ENCODE peak calls at places on chromosome 1, in nine cellular contexts. One of them, this sample, is unnamed.

GRCh38 chr1:241635556-241636179 is 4.5 kb downstream of the CHML start:
- DNase-seq in IMR-90: no peak
- DNase-seq in K562: no peak
- DNase-seq in A549: no peak
- DNase-seq in breast epithelium: no peak
- DNase-seq in ovary: no peak
- DNase-seq in spleen: no peak
- DNase-seq in prostate gland: no peak
- DNase-seq in gastrocnemius medialis: no peak
- DNase-seq in this sample: no peak

GRCh38 chr1:185934476-185935189 is 200.4 kb downstream of the HMCN1 start:
- DNase-seq in spleen: no peak
- DNase-seq in A549: peak; percentile 18
- DNase-seq in gastrocnemius medialis: no peak
- DNase-seq in breast epithelium: no peak
- DNase-seq in K562: no peak
- DNase-seq in prostate gland: no peak
- DNase-seq in IMR-90: peak; percentile 79
- DNase-seq in ovary: no peak
- DNase-seq in this sample: no peak

GRCh38 chr1:56414728-56415224 is 164.6 kb downstream of the PLPP3 start:
- DNase-seq in breast epithelium: no peak
- DNase-seq in gastrocnemius medialis: no peak
- DNase-seq in prostate gland: peak; percentile 67
- DNase-seq in K562: no peak
- DNase-seq in A549: peak; percentile 80
- DNase-seq in ovary: no peak
- DNase-seq in IMR-90: no peak
- DNase-seq in spleen: no peak
- DNase-seq in this sample: no peak

GRCh38 chr1:34684246-34684645 is 70.6 kb upstream of the GJB5 start:
- DNase-seq in K562: no peak
- DNase-seq in spleen: no peak
- DNase-seq in prostate gland: no peak
- DNase-seq in A549: no peak
- DNase-seq in gastrocnemius medialis: no peak
- DNase-seq in breast epithelium: no peak
- DNase-seq in IMR-90: no peak
- DNase-seq in ovary: no peak
- DNase-seq in this sample: no peak

GRCh38 chr1:242623118-242623517 is 98.6 kb upstream of the PLD5 start:
- DNase-seq in ovary: no peak
- DNase-seq in IMR-90: no peak
- DNase-seq in gastrocnemius medialis: no peak
- DNase-seq in prostate gland: no peak
- DNase-seq in A549: no peak
- DNase-seq in breast epithelium: peak; percentile 34
- DNase-seq in K562: no peak
- DNase-seq in spleen: no peak
- DNase-seq in this sample: no peak

GRCh38 chr1:204711947-204712701 is 26.6 kb upstream of the LRRN2 start:
- DNase-seq in IMR-90: no peak
- DNase-seq in spleen: no peak
- DNase-seq in prostate gland: no peak
- DNase-seq in K562: peak; percentile 47
- DNase-seq in ovary: no peak
- DNase-seq in A549: no peak
- DNase-seq in breast epithelium: no peak
- DNase-seq in gastrocnemius medialis: peak; percentile 11
- DNase-seq in this sample: no peak

GRCh38 chr1:89724369-89725015 is 91.6 kb downstream of the LRRC8C start:
- DNase-seq in breast epithelium: no peak
- DNase-seq in gastrocnemius medialis: no peak
- DNase-seq in IMR-90: peak; percentile 59
- DNase-seq in ovary: no peak
- DNase-seq in spleen: peak; percentile 72
- DNase-seq in A549: no peak
- DNase-seq in K562: peak; percentile 33
- DNase-seq in prostate gland: no peak
- DNase-seq in this sample: no peak

GRCh38 chr1:208437416-208437815 is 193.2 kb upstream of the PLXNA2 start:
- DNase-seq in A549: no peak
- DNase-seq in ovary: no peak
- DNase-seq in breast epithelium: no peak
- DNase-seq in IMR-90: peak; percentile 6
- DNase-seq in prostate gland: no peak
- DNase-seq in spleen: no peak
- DNase-seq in gastrocnemius medialis: no peak
- DNase-seq in K562: no peak
- DNase-seq in this sample: no peak

GRCh38 chr1:205652984-205653383 is 21.2 kb upstream of the ELK4 start:
- DNase-seq in gastrocnemius medialis: no peak
- DNase-seq in prostate gland: no peak
- DNase-seq in IMR-90: peak; percentile 65
- DNase-seq in ovary: no peak
- DNase-seq in spleen: no peak
- DNase-seq in breast epithelium: no peak
- DNase-seq in K562: no peak
- DNase-seq in A549: no peak
- DNase-seq in this sample: no peak

GRCh38 chr1:27138368-27138767 is 16.6 kb downstream of the SLC9A1 start:
- DNase-seq in spleen: no peak
- DNase-seq in K562: no peak
- DNase-seq in IMR-90: no peak
- DNase-seq in ovary: no peak
- DNase-seq in prostate gland: no peak
- DNase-seq in gastrocnemius medialis: no peak
- DNase-seq in breast epithelium: no peak
- DNase-seq in A549: no peak
- DNase-seq in this sample: no peak

GRCh38 chr1:27138927-27139326 is 16.0 kb downstream of the SLC9A1 start:
- DNase-seq in gastrocnemius medialis: no peak
- DNase-seq in ovary: no peak
- DNase-seq in K562: no peak
- DNase-seq in prostate gland: no peak
- DNase-seq in spleen: no peak
- DNase-seq in A549: no peak
- DNase-seq in IMR-90: no peak
- DNase-seq in breast epithelium: no peak
- DNase-seq in this sample: no peak

GRCh38 chr1:27137544-27138075 is 17.3 kb downstream of the SLC9A1 start:
- DNase-seq in K562: peak; percentile 81
- DNase-seq in gastrocnemius medialis: peak; percentile 32
- DNase-seq in prostate gland: no peak
- DNase-seq in spleen: peak; percentile 88
- DNase-seq in breast epithelium: peak; percentile 68
- DNase-seq in ovary: no peak
- DNase-seq in IMR-90: no peak
- DNase-seq in A549: no peak
- DNase-seq in this sample: no peak

GRCh38 chr1:27141266-27142003 is 13.5 kb downstream of the SLC9A1 start:
- DNase-seq in IMR-90: no peak
- DNase-seq in gastrocnemius medialis: peak; percentile 90
- DNase-seq in K562: no peak
- DNase-seq in prostate gland: peak; percentile 93
- DNase-seq in breast epithelium: peak; percentile 92
- DNase-seq in spleen: no peak
- DNase-seq in ovary: no peak
- DNase-seq in A549: no peak
- DNase-seq in this sample: no peak

GRCh38 chr1:27139980-27140379 is 14.9 kb downstream of the SLC9A1 start:
- DNase-seq in prostate gland: no peak
- DNase-seq in ovary: no peak
- DNase-seq in breast epithelium: no peak
- DNase-seq in A549: no peak
- DNase-seq in IMR-90: no peak
- DNase-seq in K562: no peak
- DNase-seq in spleen: no peak
- DNase-seq in gastrocnemius medialis: no peak
- DNase-seq in this sample: no peak
- H3K27ac ChIP-seq in prostate gland: no peak overlapping the region
- H3K27ac ChIP-seq in ovary: no peak overlapping the region
- H3K27ac ChIP-seq in breast epithelium: peak overlapping the region; percentile 77
- H3K27ac ChIP-seq in A549: no peak overlapping the region
- H3K27ac ChIP-seq in IMR-90: no peak overlapping the region
- H3K27ac ChIP-seq in K562: no peak overlapping the region
- H3K27ac ChIP-seq in spleen: no peak overlapping the region
- H3K27ac ChIP-seq in gastrocnemius medialis: peak overlapping the region; percentile 74
- H3K27ac ChIP-seq in this sample: no peak overlapping the region

GRCh38 chr1:159786465-159786864 is 5.7 kb downstream of the DUSP23 start:
- DNase-seq in breast epithelium: no peak
- DNase-seq in IMR-90: no peak
- DNase-seq in ovary: no peak
- DNase-seq in spleen: no peak
- DNase-seq in gastrocnemius medialis: no peak
- DNase-seq in prostate gland: no peak
- DNase-seq in A549: no peak
- DNase-seq in K562: no peak
- DNase-seq in this sample: no peak
- TF ChIP-seq POLR2A in breast epithelium: no peak
- TF ChIP-seq POLR2A in IMR-90: no peak
- TF ChIP-seq POLR2A in ovary: no peak
- TF ChIP-seq POLR2A in spleen: no peak
- TF ChIP-seq POLR2A in gastrocnemius medialis: no peak
- TF ChIP-seq POLR2A in prostate gland: no peak
- TF ChIP-seq POLR2A in A549: no peak
- TF ChIP-seq POLR2A in K562: no peak
- TF ChIP-seq POLR2A in this sample: no peak

GRCh38 chr1:78061825-78062523 is 16.2 kb downstream of the GIPC2 start:
- DNase-seq in breast epithelium: no peak
- DNase-seq in ovary: no peak
- DNase-seq in K562: no peak
- DNase-seq in IMR-90: peak; percentile 94
- DNase-seq in prostate gland: no peak
- DNase-seq in gastrocnemius medialis: peak; percentile 49
- DNase-seq in spleen: no peak
- DNase-seq in A549: peak; percentile 36
- DNase-seq in this sample: no peak

GRCh38 chr1:78055565-78056132 is 9.9 kb downstream of the GIPC2 start:
- DNase-seq in prostate gland: no peak
- DNase-seq in spleen: no peak
- DNase-seq in gastrocnemius medialis: no peak
- DNase-seq in IMR-90: no peak
- DNase-seq in A549: no peak
- DNase-seq in breast epithelium: no peak
- DNase-seq in ovary: no peak
- DNase-seq in K562: no peak
- DNase-seq in this sample: no peak

DNA sequence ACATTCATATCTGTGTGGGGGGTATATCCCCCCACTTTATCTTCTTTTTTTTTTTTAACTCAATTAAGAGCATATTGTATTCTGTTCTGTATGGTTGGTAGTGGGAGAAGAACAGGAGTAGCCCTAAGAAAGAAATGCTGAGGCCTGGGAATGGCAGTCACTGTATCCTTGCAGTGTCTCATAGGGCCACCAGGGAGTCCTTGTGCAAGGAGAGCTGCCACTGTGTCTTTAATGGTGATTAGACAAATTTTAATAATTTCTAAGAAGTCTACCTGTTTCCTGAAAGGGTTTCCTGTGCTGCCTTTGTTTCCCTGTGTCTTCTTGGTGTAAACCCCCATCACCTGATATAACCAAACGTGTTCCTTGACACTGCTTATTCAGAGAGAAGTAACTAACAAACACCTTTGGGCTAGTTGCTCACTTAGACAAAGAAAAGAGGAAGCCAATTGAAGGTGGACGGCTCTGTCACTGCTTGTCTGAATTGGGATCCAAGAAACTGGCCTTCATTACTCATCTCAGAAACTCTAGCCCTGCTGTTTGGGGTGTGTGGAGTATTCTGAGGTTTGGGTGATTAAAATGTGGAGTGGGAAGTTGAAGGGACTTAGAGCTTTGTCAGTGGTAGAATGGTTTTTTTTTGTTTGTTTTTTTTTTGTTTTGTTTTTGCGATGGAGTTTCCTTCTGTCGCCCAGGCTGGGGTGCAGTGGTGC is 15.2 kb downstream of the GIPC2 start:
- DNase-seq in ovary: no peak
- DNase-seq in IMR-90: no peak
- DNase-seq in spleen: no peak
- DNase-seq in A549: no peak
- DNase-seq in prostate gland: no peak
- DNase-seq in breast epithelium: no peak
- DNase-seq in K562: peak; percentile 14
- DNase-seq in gastrocnemius medialis: no peak
- DNase-seq in this sample: no peak
- TF ChIP-seq CTCF in ovary: no peak
- TF ChIP-seq CTCF in IMR-90: peak; percentile 13
- TF ChIP-seq CTCF in spleen: no peak
- TF ChIP-seq CTCF in A549: no peak
- TF ChIP-seq CTCF in prostate gland: no peak
- TF ChIP-seq CTCF in breast epithelium: no peak
- TF ChIP-seq CTCF in K562: peak; percentile 11
- TF ChIP-seq CTCF in gastrocnemius medialis: no peak
- TF ChIP-seq CTCF in this sample: peak; percentile 13

DNA sequence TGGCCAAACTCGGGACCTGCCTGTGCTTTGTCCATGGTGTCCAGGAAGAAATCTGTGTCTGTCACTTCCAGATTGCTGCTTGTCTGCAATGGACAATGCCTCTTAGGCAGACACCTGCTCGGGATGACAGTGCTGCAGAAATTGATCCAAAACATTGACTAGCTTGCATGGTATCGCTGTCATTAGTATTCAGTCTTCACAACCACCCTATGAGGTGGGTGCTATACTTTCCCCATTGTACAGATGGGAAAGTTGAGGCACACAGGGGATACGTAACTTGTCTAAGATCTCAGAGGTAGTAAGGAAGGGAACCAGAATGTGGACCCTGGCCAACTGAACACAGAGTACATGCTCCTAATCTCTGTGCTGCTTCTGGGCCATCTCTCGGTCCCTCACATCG is 138.7 kb downstream of the DHRS3 start:
- DNase-seq in K562: no peak
- DNase-seq in breast epithelium: no peak
- DNase-seq in IMR-90: no peak
- DNase-seq in spleen: no peak
- DNase-seq in A549: no peak
- DNase-seq in prostate gland: no peak
- DNase-seq in ovary: no peak
- DNase-seq in gastrocnemius medialis: no peak
- DNase-seq in this sample: no peak
- H3K27ac ChIP-seq in K562: peak overlapping the region; percentile 92
- H3K27ac ChIP-seq in breast epithelium: peak overlapping the region; percentile 85
- H3K27ac ChIP-seq in IMR-90: peak overlapping the region; percentile 80
- H3K27ac ChIP-seq in spleen: peak overlapping the region; percentile 91
- H3K27ac ChIP-seq in A549: peak overlapping the region; percentile 93
- H3K27ac ChIP-seq in prostate gland: peak overlapping the region; percentile 76
- H3K27ac ChIP-seq in ovary: peak overlapping the region; percentile 83
- H3K27ac ChIP-seq in gastrocnemius medialis: peak overlapping the region; percentile 88
- H3K27ac ChIP-seq in this sample: peak overlapping the region; percentile 87